ENCODE peak calls at places on chromosomes 3 and 15, in nine cellular contexts. P is body of pancreas; J is activated T-cell treated with anti-CD3 and anti-CD28 coated beads for 48 hours; X is NCI-H774; I is progenitor cell of endocrine pancreas; G is NCI-H2081; Z is T-helper 1 cell; N is posterior vena cava; Q is stimulated activated CD4-positive, alpha-beta T cell treated with anti-CD3 and anti-CD28 coated beads, Interleukin-12 subunit alpha, Interleukin-12 subunit beta, amount 100 ng/mL, for 4 hours. Y is an unnamed sample.
A peak's percentile ranks its signal among the peaks of the same experiment; 100 is the strongest.

GRCh38 chr15:61582092-61582491 is 353.0 kb upstream of the RORA start:
- DNase-seq in P (no peak), J (no peak), X (no peak), I (no peak), G (no peak), Z (no peak), N (no peak), Q (no peak), Y (no peak)

GRCh38 chr3:10707089-10707983 is 108.7 kb upstream of the SLC6A11 start:
- DNase-seq in P (no peak), J (no peak), X (no peak), I (peak; percentile 44), G (no peak), Z (no peak), N (no peak), Q (no peak), Y (no peak)

GRCh38 chr3:95049841-95050240 is 987.0 kb downstream of the NSUN3 start:
- DNase-seq in P (no peak), J (no peak), X (no peak), I (no peak), G (no peak), Z (no peak), N (no peak), Q (no peak), Y (no peak)

GRCh38 chr15:38650384-38650783 is 85.8 kb upstream of the RASGRP1 start:
- DNase-seq in P (no peak), J (no peak), X (no peak), I (no peak), G (no peak), Z (no peak), N (no peak), Q (no peak), Y (no peak)

GRCh38 chr15:82132742-82133141 is 86.9 kb upstream of the MEX3B start:
- DNase-seq in P (no peak), J (no peak), X (no peak), I (no peak), G (no peak), Z (no peak), N (no peak), Q (no peak), Y (no peak)

GRCh38 chr15:99476413-99477222 is 89.2 kb upstream of the MEF2A start:
- DNase-seq in P (peak; percentile 28), J (no peak), X (no peak), I (no peak), G (no peak), Z (no peak), N (peak; percentile 95), Q (peak; percentile 6), Y (peak; percentile 80)

GRCh38 chr15:80010131-80010673 is 39.2 kb upstream of the BCL2A1 start:
- DNase-seq in P (no peak), J (no peak), X (no peak), I (no peak), G (peak; percentile 38), Z (no peak), N (no peak), Q (no peak), Y (no peak)

GRCh38 chr15:32718822-32719716 is 1.3 kb downstream of the GREM1 start:
- DNase-seq in P (peak; percentile 44), J (no peak), X (peak; percentile 28), I (peak; percentile 14), G (no peak), Z (no peak), N (no peak), Q (no peak), Y (peak; percentile 17)

GRCh38 chr15:42024303-42024702 is 3.5 kb upstream of the PLA2G4E start:
- DNase-seq in P (no peak), J (no peak), X (no peak), I (no peak), G (no peak), Z (no peak), N (no peak), Q (no peak), Y (no peak)

Y was measured in head of caudate nucleus.